ENCODE peak calls at places on chromosome 19, in nine cellular contexts. E, M, B, A, H, C, W, G and Z are unnamed samples.

GRCh38 chr19:39314016-39314728 is 6.5 kb downstream of the LRFN1 start:
- DNase-seq in G (no peak), A (no peak), M (no peak), B (no peak), C (no peak), H (no peak), E (no peak), W (no peak), Z (no peak)

GRCh38 chr19:48987323-48987722 is 5.8 kb downstream of the GYS1 start:
- DNase-seq in E (no peak), H (no peak), C (no peak), G (no peak), M (no peak), W (no peak), A (no peak), B (no peak), Z (no peak)

GRCh38 chr19:51181913-51182419 is 39.9 kb downstream of the SIGLEC7 start:
- DNase-seq in G (no peak), H (no peak), A (no peak), W (no peak), M (no peak), B (no peak), E (no peak), C (no peak), Z (no peak)

GRCh38 chr19:36198116-36198515 is 16.3 kb downstream of the ZNF565 start:
- DNase-seq in C (no peak), W (no peak), B (no peak), E (no peak), G (no peak), M (no peak), A (no peak), H (no peak), Z (no peak)

GRCh38 chr19:16021796-16022195 is 54.5 kb upstream of the TPM4 start:
- DNase-seq in E (no peak), C (no peak), B (no peak), W (no peak), M (no peak), A (no peak), H (no peak), G (no peak), Z (no peak)

GRCh38 chr19:2524840-2525723 is 49.2 kb downstream of the GADD45B start:
- DNase-seq in G (no peak), C (peak; percentile 99), A (peak; percentile 56), M (no peak), B (peak; percentile 74), W (no peak), H (no peak), E (no peak), Z (no peak)

GRCh38 chr19:30287259-30287658 is 84.9 kb upstream of the ZNF536 start:
- DNase-seq in M (no peak), B (no peak), E (no peak), H (no peak), A (no peak), C (no peak), G (no peak), W (no peak), Z (no peak)

GRCh38 chr19:34317311-34317927 is 47.6 kb upstream of the GPI start:
- DNase-seq in A (no peak), W (peak; percentile 31), C (no peak), B (no peak), G (no peak), E (no peak), H (peak; percentile 37), M (no peak), Z (no peak)

GRCh38 chr19:16204005-16204294 is 6.2 kb downstream of the AP1M1 start:
- DNase-seq in G (no peak), C (no peak), E (no peak), W (no peak), H (no peak), M (no peak), A (no peak), B (no peak), Z (peak; percentile 3)

GRCh38 chr19:38056646-38057045 is 149.6 kb downstream of the SIPA1L3 start:
- DNase-seq in G (no peak), A (no peak), H (no peak), M (no peak), E (no peak), B (no peak), W (no peak), C (no peak), Z (no peak)

GRCh38 chr19:50242586-50242985 is 39.2 kb downstream of the MYH14 start:
- DNase-seq in H (no peak), A (no peak), W (no peak), B (no peak), G (no peak), M (no peak), C (no peak), E (no peak), Z (no peak)

GRCh38 chr19:46903458-46903857 is 42.7 kb downstream of the ARHGAP35 start:
- DNase-seq in A (no peak), H (no peak), M (no peak), B (no peak), C (no peak), W (no peak), E (no peak), G (no peak), Z (no peak)

GRCh38 chr19:4679416-4679815 is 9.3 kb upstream of the MYDGF start:
- DNase-seq in E (no peak), W (no peak), M (no peak), G (no peak), C (no peak), B (no peak), A (no peak), H (no peak), Z (no peak)

GRCh38 chr19:49570138-49570856 is 10.1 kb downstream of the NOSIP start:
- DNase-seq in W (no peak), C (peak; percentile 80), B (peak; percentile 92), G (peak; percentile 62), H (peak; percentile 85), E (no peak), M (peak; percentile 52), A (peak; percentile 51), Z (peak; percentile 65)

GRCh38 chr19:49488046-49488862 is 846 bp downstream of the RPL13A start:
- DNase-seq in E (no peak), B (no peak), G (no peak), A (no peak), H (no peak), W (no peak), M (no peak), C (no peak), Z (no peak)

GRCh38 chr19:16143399-16144215 is at the start of gene HSH2D:
- DNase-seq in A (peak; percentile 47), B (no peak), M (peak; percentile 95), H (peak; percentile 96), E (peak; percentile 93), W (no peak), G (no peak), C (no peak), Z (peak; percentile 75)

DNA sequence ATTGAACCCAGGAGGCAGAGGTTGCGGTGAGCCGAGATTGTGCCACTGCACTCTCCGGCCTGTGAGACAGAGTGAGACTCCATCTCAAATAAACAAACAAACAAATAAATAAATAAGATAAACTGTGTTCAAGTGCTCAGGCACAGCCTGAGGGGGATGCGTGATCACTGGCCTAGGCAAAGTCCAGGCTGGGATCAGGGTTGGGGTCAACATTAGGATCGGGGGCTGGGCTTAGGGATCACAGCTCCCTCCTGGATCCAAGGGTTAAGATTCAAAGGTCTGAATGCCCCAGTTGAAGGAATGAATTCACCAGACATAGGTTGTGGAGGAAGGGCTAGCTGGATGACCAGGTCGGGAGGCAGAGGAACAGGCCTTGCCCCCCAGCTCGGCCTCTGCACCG is 1.9 kb upstream of the EXOC3L2 start:
- DNase-seq in H (no peak), W (no peak), C (no peak), A (no peak), B (no peak), G (no peak), M (no peak), E (no peak), Z (no peak)
- TF ChIP-seq POLR2A in H (no peak), W (no peak), C (no peak), A (no peak), B (no peak), G (no peak), M (no peak), E (no peak), Z (no peak)

DNA sequence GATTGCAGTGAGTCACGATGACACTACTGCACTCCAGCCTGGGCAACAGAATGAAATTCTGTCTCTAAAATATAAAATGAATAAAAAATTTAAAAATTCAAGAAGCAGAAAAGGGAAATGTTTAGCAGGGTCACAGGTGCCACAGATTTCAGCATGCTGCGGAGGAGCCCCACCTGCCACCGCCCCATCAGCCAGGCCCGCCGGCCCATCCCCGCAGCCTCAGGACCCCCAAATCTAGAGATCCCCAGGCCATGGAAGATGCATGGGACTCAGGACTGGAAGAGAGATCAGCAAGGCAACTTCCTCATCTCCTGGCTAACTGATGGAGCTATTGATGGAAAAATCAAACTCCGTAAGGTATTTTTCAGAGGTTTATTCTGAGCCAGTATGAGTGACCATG is 208.2 kb downstream of the UQCRFS1 start:
- DNase-seq in W (no peak), A (no peak), G (no peak), B (no peak), C (no peak), E (no peak), H (no peak), M (no peak), Z (no peak)
- TF ChIP-seq POLR2A in W (no peak), A (no peak), G (no peak), B (no peak), C (no peak), E (no peak), H (no peak), M (no peak), Z (no peak)

GRCh38 chr19:57473646-57474045 is 3.7 kb downstream of the ZNF772 start:
- DNase-seq in W (no peak), H (no peak), M (no peak), E (no peak), A (no peak), B (no peak), C (no peak), G (no peak), Z (no peak)

GRCh38 chr19:57477191-57478008 is at the start of gene ZNF772:
- DNase-seq in C (peak; percentile 90), B (peak; percentile 89), H (peak; percentile 95), E (peak; percentile 83), G (peak; percentile 87), W (peak; percentile 89), A (peak; percentile 96), M (peak; percentile 91), Z (peak; percentile 65)
- TF ChIP-seq POLR2A in C (peak; percentile 9), B (no peak), H (no peak), E (no peak), G (no peak), W (no peak), A (no peak), M (no peak), Z (no peak)

DNA sequence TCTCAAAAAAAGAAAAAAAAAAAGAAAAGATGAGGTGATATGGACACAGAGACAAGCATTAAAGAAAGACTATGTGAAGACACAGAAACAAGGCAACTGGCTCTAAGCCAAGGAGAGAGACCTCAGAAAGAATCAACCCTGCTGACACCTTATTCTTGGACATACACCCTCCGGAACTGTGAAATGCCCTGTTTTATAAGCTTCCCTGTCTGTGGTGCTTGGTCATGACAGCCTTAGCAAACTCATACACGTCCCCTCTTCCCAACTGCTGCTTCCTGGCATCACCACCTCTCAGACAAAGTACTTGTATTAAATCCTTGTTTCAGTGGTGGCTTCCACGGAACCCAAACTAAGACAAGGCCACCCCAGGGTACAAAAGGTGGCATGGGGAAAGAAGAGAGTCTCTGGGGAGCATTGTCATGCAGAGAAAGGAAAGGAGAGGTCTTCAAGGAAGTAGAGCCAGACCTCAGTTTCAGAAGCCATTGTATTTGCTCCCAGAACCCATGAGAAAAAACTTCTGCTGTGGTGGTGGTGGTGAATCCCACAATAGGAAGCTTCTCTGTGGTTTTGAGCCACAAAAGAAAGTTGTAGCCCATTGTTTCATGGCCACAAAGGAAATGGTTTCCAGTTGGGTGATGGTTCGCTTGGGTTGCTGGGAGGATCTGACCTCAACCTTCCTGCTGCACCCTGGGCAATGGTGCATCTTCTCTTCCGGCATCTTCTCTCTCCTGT is 16.3 kb upstream of the TSPAN16 start:
- DNase-seq in C (no peak), M (no peak), W (no peak), B (no peak), A (no peak), H (no peak), E (no peak), G (no peak), Z (no peak)
- TF ChIP-seq POLR2A in C (no peak), M (no peak), W (no peak), B (no peak), A (no peak), H (no peak), E (no peak), G (no peak), Z (no peak)